ENCODE peak calls at places on chromosomes 7 and 10, in five cellular contexts. R is NCI-H1694 treated with DMSO at 0.1 percent for 48 hours, A is germinal center, L is HCT116, Z is ACHN. G is an unnamed sample.

GRCh38 chr10:28845009-28845682 is 167.8 kb downstream of the BAMBI start:
- DNase-seq in A (no peak), L (no peak), Z (no peak), R (no peak), G (no peak)

GRCh38 chr10:75038335-75038734 is 73.1 kb upstream of the SAMD8 start:
- DNase-seq in R (no peak), Z (no peak), L (no peak), A (no peak), G (no peak)

GRCh38 chr10:73364964-73365363 is 6.3 kb upstream of the CFAP70 start:
- DNase-seq in L (no peak), Z (no peak), A (no peak), R (no peak), G (no peak)

GRCh38 chr10:89357955-89358354 is 19.9 kb upstream of the IFIT1B start:
- DNase-seq in L (no peak), A (no peak), R (no peak), Z (no peak), G (no peak)

GRCh38 chr7:55274156-55274555 is 91.0 kb upstream of the LANCL2 start:
- DNase-seq in Z (no peak), L (no peak), A (no peak), R (no peak), G (no peak)

GRCh38 chr7:122145937-122146336 is 1.9 kb upstream of the AASS start:
- DNase-seq in A (no peak), Z (no peak), R (no peak), L (no peak), G (no peak)

GRCh38 chr7:149126662-149127321 is 668 bp upstream of the ZNF425 start:
- DNase-seq in A (peak), Z (peak), L (no peak), R (peak), G (no peak)

GRCh38 chr7:147136369-147136768 is 1019.8 kb downstream of the CNTNAP2 start:
- DNase-seq in R (no peak), Z (no peak), A (no peak), L (no peak), G (no peak)

G was measured in cerebellum.